ENCODE peak calls at places on chromosomes 4 and X, in nine cellular contexts. One of them, this sample, is unnamed.
A peak's percentile ranks its signal among the peaks of the same experiment; 100 is the strongest.

GRCh38 chrX:54794795-54795194 is 3.3 kb downstream of the ITIH6 start:
- DNase-seq in posterior cingulate gyrus: no peak
- DNase-seq in mesenchymal stem cell: no peak
- DNase-seq in ureter: no peak
- DNase-seq in CD4-positive, alpha-beta memory T cell: no peak
- DNase-seq in neural crest cell: no peak
- DNase-seq in adipocyte: no peak
- DNase-seq in NCI-H510A: no peak
- DNase-seq in DMS153: no peak
- DNase-seq in this sample: no peak

GRCh38 chr4:72375050-72375736 is 193.8 kb downstream of the ADAMTS3 start:
- DNase-seq in posterior cingulate gyrus: no peak
- DNase-seq in mesenchymal stem cell: peak; percentile 9
- DNase-seq in ureter: no peak
- DNase-seq in CD4-positive, alpha-beta memory T cell: no peak
- DNase-seq in neural crest cell: no peak
- DNase-seq in adipocyte: peak; percentile 70
- DNase-seq in NCI-H510A: no peak
- DNase-seq in DMS153: no peak
- DNase-seq in this sample: no peak

GRCh38 chr4:78299565-78299972 is 242.4 kb downstream of the FRAS1 start:
- DNase-seq in posterior cingulate gyrus: no peak
- DNase-seq in mesenchymal stem cell: no peak
- DNase-seq in ureter: no peak
- DNase-seq in CD4-positive, alpha-beta memory T cell: no peak
- DNase-seq in neural crest cell: no peak
- DNase-seq in adipocyte: peak; percentile 52
- DNase-seq in NCI-H510A: no peak
- DNase-seq in DMS153: no peak
- DNase-seq in this sample: no peak

GRCh38 chr4:33924239-33924638 is 2320.1 kb downstream of the ARAP2 start:
- DNase-seq in posterior cingulate gyrus: no peak
- DNase-seq in mesenchymal stem cell: peak; percentile 84
- DNase-seq in ureter: no peak
- DNase-seq in CD4-positive, alpha-beta memory T cell: no peak
- DNase-seq in neural crest cell: no peak
- DNase-seq in adipocyte: peak; percentile 51
- DNase-seq in NCI-H510A: no peak
- DNase-seq in DMS153: no peak
- DNase-seq in this sample: no peak

GRCh38 chr4:76690091-76690905 is 207.6 kb downstream of the SOWAHB start:
- DNase-seq in posterior cingulate gyrus: no peak
- DNase-seq in mesenchymal stem cell: peak; percentile 53
- DNase-seq in ureter: no peak
- DNase-seq in CD4-positive, alpha-beta memory T cell: no peak
- DNase-seq in neural crest cell: no peak
- DNase-seq in adipocyte: peak; percentile 61
- DNase-seq in NCI-H510A: peak; percentile 18
- DNase-seq in DMS153: no peak
- DNase-seq in this sample: no peak

GRCh38 chr4:186920486-186920885 is 196.8 kb upstream of the FAT1 start:
- DNase-seq in posterior cingulate gyrus: no peak
- DNase-seq in mesenchymal stem cell: peak; percentile 69
- DNase-seq in ureter: no peak
- DNase-seq in CD4-positive, alpha-beta memory T cell: no peak
- DNase-seq in neural crest cell: no peak
- DNase-seq in adipocyte: peak; percentile 83
- DNase-seq in NCI-H510A: no peak
- DNase-seq in DMS153: no peak
- DNase-seq in this sample: no peak

GRCh38 chr4:118732591-118733330 is 47.6 kb downstream of the METTL14 start:
- DNase-seq in posterior cingulate gyrus: no peak
- DNase-seq in mesenchymal stem cell: peak; percentile 47
- DNase-seq in ureter: no peak
- DNase-seq in CD4-positive, alpha-beta memory T cell: no peak
- DNase-seq in neural crest cell: no peak
- DNase-seq in adipocyte: peak; percentile 81
- DNase-seq in NCI-H510A: no peak
- DNase-seq in DMS153: no peak
- DNase-seq in this sample: no peak

GRCh38 chr4:54499308-54500074 is 158.3 kb upstream of the KIT start:
- DNase-seq in posterior cingulate gyrus: no peak
- DNase-seq in mesenchymal stem cell: no peak
- DNase-seq in ureter: no peak
- DNase-seq in CD4-positive, alpha-beta memory T cell: no peak
- DNase-seq in neural crest cell: no peak
- DNase-seq in adipocyte: peak; percentile 16
- DNase-seq in NCI-H510A: no peak
- DNase-seq in DMS153: no peak
- DNase-seq in this sample: no peak

GRCh38 chrX:77527233-77528001 is 80.2 kb downstream of the FGF16 start:
- DNase-seq in posterior cingulate gyrus: peak; percentile 86
- DNase-seq in mesenchymal stem cell: no peak
- DNase-seq in ureter: no peak
- DNase-seq in CD4-positive, alpha-beta memory T cell: no peak
- DNase-seq in neural crest cell: no peak
- DNase-seq in adipocyte: no peak
- DNase-seq in NCI-H510A: no peak
- DNase-seq in DMS153: no peak
- DNase-seq in this sample: no peak

GRCh38 chr4:105140684-105141490 is 5.8 kb upstream of the TET2 start:
- DNase-seq in posterior cingulate gyrus: no peak
- DNase-seq in mesenchymal stem cell: peak; percentile 37
- DNase-seq in ureter: no peak
- DNase-seq in CD4-positive, alpha-beta memory T cell: peak; percentile 63
- DNase-seq in neural crest cell: no peak
- DNase-seq in adipocyte: peak; percentile 48
- DNase-seq in NCI-H510A: no peak
- DNase-seq in DMS153: no peak
- DNase-seq in this sample: peak; percentile 59

GRCh38 chr4:171031338-171031737 is 781.9 kb upstream of the GALNTL6 start:
- DNase-seq in posterior cingulate gyrus: no peak
- DNase-seq in mesenchymal stem cell: no peak
- DNase-seq in ureter: no peak
- DNase-seq in CD4-positive, alpha-beta memory T cell: no peak
- DNase-seq in neural crest cell: no peak
- DNase-seq in adipocyte: no peak
- DNase-seq in NCI-H510A: no peak
- DNase-seq in DMS153: no peak
- DNase-seq in this sample: no peak

GRCh38 chrX:48937065-48937907 is 18.5 kb upstream of the PIM2 start:
- DNase-seq in posterior cingulate gyrus: peak; percentile 84
- DNase-seq in mesenchymal stem cell: peak; percentile 54
- DNase-seq in ureter: peak; percentile 66
- DNase-seq in CD4-positive, alpha-beta memory T cell: peak; percentile 92
- DNase-seq in neural crest cell: no peak
- DNase-seq in adipocyte: no peak
- DNase-seq in NCI-H510A: no peak
- DNase-seq in DMS153: no peak
- DNase-seq in this sample: peak; percentile 88

This sample was measured in naive thymus-derived CD4-positive, alpha-beta T cell.